ENCODE peak calls at places on chromosomes 11 and 22, in seven cellular contexts. F is SK-N-SH, Q is AG04450, S is RWPE1, P is neural progenitor cell, M is heart left ventricle, C is AG09319. L is an unnamed sample.

GRCh38 chr11:85791326-85791990 is 19.5 kb downstream of the SYTL2 start:
- DNase-seq in F (no peak), Q (peak; percentile 27), S (no peak), P (no peak), M (no peak), C (no peak), L (no peak)

GRCh38 chr11:93747122-93747521 is 5.7 kb downstream of the C11orf54 start:
- DNase-seq in F (no peak), Q (no peak), S (no peak), P (no peak), M (no peak), C (no peak), L (no peak)

GRCh38 chr11:134244593-134244992 is 8.6 kb downstream of the THYN1 start:
- DNase-seq in F (peak; percentile 59), Q (no peak), S (no peak), P (peak; percentile 28), M (no peak), C (no peak), L (no peak)

GRCh38 chr22:46074771-46075551 is 75.4 kb upstream of the PPARA start:
- DNase-seq in F (no peak), Q (no peak), S (no peak), P (no peak), M (no peak), C (no peak), L (peak; percentile 8)

GRCh38 chr11:134512791-134513538 is 100.9 kb upstream of the B3GAT1 start:
- DNase-seq in F (no peak), Q (no peak), S (no peak), P (no peak), M (peak; percentile 8), C (no peak), L (peak; percentile 7)

GRCh38 chr22:39684702-39685281 is 114.2 kb downstream of the CACNA1I start:
- DNase-seq in F (no peak), Q (no peak), S (no peak), P (no peak), M (no peak), C (no peak), L (no peak)

GRCh38 chr11:42239102-42239501 is 779.6 kb upstream of the LRRC4C start:
- DNase-seq in F (no peak), Q (no peak), S (peak; percentile 19), P (no peak), M (no peak), C (no peak), L (no peak)

GRCh38 chr22:47602732-47603131 is 840.3 kb downstream of the TBC1D22A start:
- DNase-seq in F (peak; percentile 1), Q (no peak), S (no peak), P (no peak), M (no peak), C (no peak), L (no peak)

GRCh38 chr11:61996933-61997332 is 29.5 kb upstream of the FTH1 start:
- DNase-seq in F (no peak), Q (no peak), S (no peak), P (peak; percentile 85), M (no peak), C (no peak), L (no peak)

GRCh38 chr11:127862406-127862805 is 725.0 kb downstream of the ETS1 start:
- DNase-seq in F (no peak), Q (no peak), S (peak; percentile 50), P (no peak), M (no peak), C (no peak), L (no peak)

GRCh38 chr11:19951558-19952083 is 208.7 kb downstream of the DBX1 start:
- DNase-seq in F (peak; percentile 42), Q (no peak), S (peak; percentile 49), P (peak; percentile 77), M (no peak), C (no peak), L (no peak)

GRCh38 chr22:39144101-39144815 is 8.2 kb downstream of the CBX7 start:
- DNase-seq in F (no peak), Q (no peak), S (no peak), P (peak; percentile 36), M (peak; percentile 40), C (no peak), L (no peak)

GRCh38 chr11:112366777-112367176 is 106.1 kb upstream of the PLET1 start:
- DNase-seq in F (no peak), Q (peak; percentile 45), S (no peak), P (no peak), M (no peak), C (peak; percentile 7), L (no peak)

GRCh38 chr22:17924735-17925727 is 99.3 kb downstream of the MICAL3 start:
- DNase-seq in F (no peak), Q (no peak), S (no peak), P (no peak), M (no peak), C (peak; percentile 12), L (no peak)

GRCh38 chr11:74024630-74025029 is 15.7 kb upstream of the UCP3 start:
- DNase-seq in F (no peak), Q (peak; percentile 59), S (no peak), P (no peak), M (no peak), C (peak; percentile 68), L (no peak)

GRCh38 chr11:60950933-60951610 is 904 bp downstream of the SLC15A3 start:
- DNase-seq in F (no peak), Q (no peak), S (no peak), P (peak; percentile 57), M (no peak), C (no peak), L (no peak)

GRCh38 chr11:111996129-111996528 is 29.1 kb upstream of the DLAT start:
- DNase-seq in F (no peak), Q (no peak), S (no peak), P (no peak), M (no peak), C (no peak), L (no peak)

GRCh38 chr11:64040684-64041267 is 5.0 kb downstream of the FLRT1 start:
- DNase-seq in F (peak; percentile 81), Q (no peak), S (no peak), P (peak; percentile 89), M (no peak), C (no peak), L (no peak)
- TF ChIP-seq CTCF in F (peak; percentile 49), Q (peak; percentile 42), S (peak; percentile 26), P (peak; percentile 79), M (peak; percentile 43), C (peak; percentile 22), L (no peak)

GRCh38 chr22:44330188-44330726 is 17.5 kb upstream of the SHISAL1 start:
- DNase-seq in F (no peak), Q (no peak), S (no peak), P (no peak), M (no peak), C (no peak), L (no peak)

GRCh38 chr22:44333847-44334635 is 21.3 kb upstream of the SHISAL1 start:
- DNase-seq in F (no peak), Q (no peak), S (no peak), P (no peak), M (no peak), C (no peak), L (no peak)

GRCh38 chr22:44332946-44333345 is 20.2 kb upstream of the SHISAL1 start:
- DNase-seq in F (no peak), Q (no peak), S (no peak), P (no peak), M (no peak), C (no peak), L (no peak)

GRCh38 chr22:44330727-44331660 is 18.2 kb upstream of the SHISAL1 start:
- DNase-seq in F (peak; percentile 71), Q (no peak), S (no peak), P (peak; percentile 76), M (no peak), C (no peak), L (no peak)

DNA sequence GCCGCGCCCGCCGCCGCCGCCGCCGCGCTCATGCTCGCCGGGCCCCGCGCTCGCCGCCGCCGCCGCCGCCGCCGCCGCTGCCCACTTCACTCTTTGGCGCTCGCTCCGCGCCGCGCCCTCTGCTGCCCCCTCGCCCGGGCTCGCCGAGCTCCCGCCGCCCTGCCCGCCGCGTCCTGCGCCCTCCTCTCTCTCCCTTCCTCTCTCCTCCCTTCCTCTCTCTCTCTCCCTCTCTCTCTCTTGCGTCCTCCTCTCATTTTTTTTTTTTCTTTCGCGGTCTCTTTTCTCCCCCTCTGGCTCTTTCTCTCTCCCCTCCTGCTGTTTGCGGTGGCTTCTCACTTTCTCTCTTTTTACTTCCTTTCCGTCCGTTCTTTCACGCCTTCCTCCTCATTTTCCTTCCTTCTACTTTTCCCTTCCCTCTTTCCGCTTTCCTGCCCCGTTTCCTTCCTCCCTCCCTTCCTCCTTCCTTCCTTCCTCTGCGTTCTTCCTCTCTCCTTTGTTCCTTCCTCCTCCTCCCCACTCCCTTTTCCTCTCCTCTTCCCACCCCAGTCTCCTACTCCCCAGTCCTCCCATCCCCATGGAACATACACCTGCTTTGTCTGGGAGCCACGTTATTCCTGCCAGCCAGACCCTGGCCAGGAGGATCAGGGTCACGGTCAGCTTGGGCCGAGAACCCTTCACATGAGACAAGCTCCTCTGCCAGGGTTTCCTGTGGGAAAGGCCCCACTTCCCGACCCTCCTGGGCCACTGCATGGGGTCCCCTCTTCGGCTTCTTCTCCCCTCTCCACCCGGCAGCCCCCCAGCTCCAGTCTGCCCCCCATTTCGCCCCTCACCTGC is 19.3 kb upstream of the SHISAL1 start:
- DNase-seq in F (peak; percentile 86), Q (no peak), S (no peak), P (peak; percentile 79), M (no peak), C (no peak), L (no peak)
- TF ChIP-seq CTCF in F (peak; percentile 35), Q (no peak), S (no peak), P (peak; percentile 34), M (no peak), C (no peak), L (no peak)

GRCh38 chr11:109424893-109425292 is 2.9 kb downstream of the C11orf87 start:
- DNase-seq in F (no peak), Q (no peak), S (peak; percentile 26), P (peak; percentile 83), M (no peak), C (no peak), L (peak; percentile 31)

GRCh38 chr11:109423114-109423859 is 1.3 kb downstream of the C11orf87 start:
- DNase-seq in F (peak; percentile 70), Q (no peak), S (no peak), P (peak; percentile 54), M (no peak), C (no peak), L (no peak)

GRCh38 chr11:109426442-109426841 is 4.5 kb downstream of the C11orf87 start:
- DNase-seq in F (peak; percentile 11), Q (no peak), S (no peak), P (peak; percentile 23), M (no peak), C (no peak), L (no peak)

GRCh38 chr11:109423860-109424190 is 1.8 kb downstream of the C11orf87 start:
- DNase-seq in F (peak; percentile 15), Q (no peak), S (no peak), P (no peak), M (no peak), C (no peak), L (no peak)

DNA sequence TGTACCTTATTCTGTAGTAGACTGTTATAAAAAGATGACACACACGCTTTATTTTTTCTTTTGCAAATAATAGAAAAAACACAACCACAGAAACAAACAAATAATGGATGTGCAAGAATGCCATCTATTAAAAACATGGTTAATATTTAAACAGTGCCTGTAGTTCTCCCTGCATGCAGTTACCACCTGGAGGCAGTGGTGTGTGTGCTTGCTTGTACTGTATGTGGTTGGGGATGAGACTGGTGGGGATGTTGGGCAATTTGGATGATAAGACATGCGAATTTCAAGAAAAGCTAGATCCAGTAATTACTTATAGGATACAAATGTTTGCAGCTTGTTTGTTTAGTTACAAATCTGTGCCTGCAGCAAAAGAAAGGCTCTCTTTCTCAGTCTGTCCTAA is 3.6 kb downstream of the C11orf87 start:
- DNase-seq in F (peak; percentile 29), Q (no peak), S (no peak), P (no peak), M (no peak), C (no peak), L (no peak)
- TF ChIP-seq CTCF in F (no peak), Q (peak; percentile 10), S (no peak), P (no peak), M (no peak), C (no peak), L (no peak)

GRCh38 chr11:75399344-75400109 is at the start of gene RPS3:
- DNase-seq in F (peak; percentile 90), Q (peak; percentile 79), S (peak; percentile 88), P (peak; percentile 96), M (peak; percentile 92), C (peak; percentile 69), L (peak; percentile 89)
- TF ChIP-seq CTCF in F (peak; percentile 48), Q (no peak), S (no peak), P (peak; percentile 42), M (no peak), C (peak; percentile 16), L (no peak)

L was measured in mesothelial cell of epicardium.